ENCODE peak calls at places on chromosomes 5 and 9, in six cellular contexts. A is ovary, G is H9, V is heart left ventricle, T is sigmoid colon, Q is body of pancreas. J is an unnamed sample. For H3K27me3, the result is how much of the 10 kb centered on the place peaks cover.

GRCh38 chr9:117672397-117672796 is 31.8 kb upstream of the TLR4 start:
- DNase-seq in A (no peak), G (no peak), V (no peak), T (no peak), Q (no peak), J (no peak)

GRCh38 chr5:160667160-160667559 is 184.9 kb downstream of the ATP10B start:
- DNase-seq in A (no peak), G (no peak), V (no peak), T (no peak), Q (no peak), J (no peak)

GRCh38 chr5:95727764-95728191 is 3.4 kb upstream of the RHOBTB3 start:
- DNase-seq in A (no peak), G (no peak), V (no peak), T (no peak), Q (peak), J (no peak)

GRCh38 chr5:66443462-66444130 is 152.6 kb upstream of the MAST4 start:
- DNase-seq in A (no peak), G (no peak), V (no peak), T (no peak), Q (no peak), J (no peak)

GRCh38 chr9:98536542-98537173 is 172.1 kb downstream of the GABBR2 start:
- DNase-seq in A (no peak), G (peak), V (no peak), T (no peak), Q (no peak), J (no peak)

GRCh38 chr5:12017037-12017436 is 112.8 kb upstream of the CTNND2 start:
- DNase-seq in A (no peak), G (no peak), V (no peak), T (no peak), Q (no peak), J (no peak)

GRCh38 chr5:153476767-153477166 is 13.7 kb upstream of the GRIA1 start:
- DNase-seq in A (no peak), G (no peak), V (no peak), T (no peak), Q (no peak), J (no peak)

GRCh38 chr9:83199240-83199639 is 136.3 kb upstream of the RASEF start:
- DNase-seq in A (peak), G (peak), V (no peak), T (no peak), Q (peak), J (no peak)

GRCh38 chr5:111779260-111780254 is 22.6 kb upstream of the NREP start:
- DNase-seq in A (no peak), G (no peak), V (no peak), T (no peak), Q (no peak), J (no peak)

GRCh38 chr5:54658014-54658413 is 140.5 kb downstream of the SNX18 start:
- DNase-seq in A (no peak), G (no peak), V (no peak), T (no peak), Q (no peak), J (no peak)

GRCh38 chr9:36398745-36399144 is 1.3 kb downstream of the RNF38 start:
- DNase-seq in A (no peak), G (no peak), V (no peak), T (no peak), Q (no peak), J (no peak)

GRCh38 chr9:1052119-1052907 is 2.2 kb downstream of the DMRT2 start:
- DNase-seq in A (no peak), G (no peak), V (no peak), T (no peak), Q (no peak), J (no peak)
- H3K27me3 ChIP-seq in A (under half), G (half or more), V (half or more), T (half or more), Q (half or more), J (under half)

GRCh38 chr5:145062280-145062679 is 772.9 kb downstream of the PRELID2 start:
- DNase-seq in A (no peak), G (no peak), V (no peak), T (no peak), Q (no peak), J (no peak)
- H3K27ac ChIP-seq in A (no peak), G (no peak), V (no peak), T (no peak), Q (no peak), J (no peak)

GRCh38 chr5:1190296-1190695 is 11.1 kb upstream of the SLC6A19 start:
- DNase-seq in A (no peak), G (no peak), V (peak), T (no peak), Q (no peak), J (no peak)
- H3K27me3 ChIP-seq in A (under half), G (under half), V (under half), T (under half), Q (under half), J (under half)

GRCh38 chr9:124492818-124493217 is 14.4 kb downstream of the NR5A1 start:
- DNase-seq in A (no peak), G (no peak), V (no peak), T (no peak), Q (no peak), J (no peak)

GRCh38 chr9:124495105-124496074 is 11.8 kb downstream of the NR5A1 start:
- DNase-seq in A (no peak), G (no peak), V (peak), T (no peak), Q (no peak), J (no peak)

GRCh38 chr9:124493218-124493617 is 14.0 kb downstream of the NR5A1 start:
- DNase-seq in A (no peak), G (no peak), V (no peak), T (no peak), Q (no peak), J (no peak)

GRCh38 chr9:124496075-124496893 is 10.9 kb downstream of the NR5A1 start:
- DNase-seq in A (no peak), G (no peak), V (peak), T (no peak), Q (no peak), J (no peak)

DNA sequence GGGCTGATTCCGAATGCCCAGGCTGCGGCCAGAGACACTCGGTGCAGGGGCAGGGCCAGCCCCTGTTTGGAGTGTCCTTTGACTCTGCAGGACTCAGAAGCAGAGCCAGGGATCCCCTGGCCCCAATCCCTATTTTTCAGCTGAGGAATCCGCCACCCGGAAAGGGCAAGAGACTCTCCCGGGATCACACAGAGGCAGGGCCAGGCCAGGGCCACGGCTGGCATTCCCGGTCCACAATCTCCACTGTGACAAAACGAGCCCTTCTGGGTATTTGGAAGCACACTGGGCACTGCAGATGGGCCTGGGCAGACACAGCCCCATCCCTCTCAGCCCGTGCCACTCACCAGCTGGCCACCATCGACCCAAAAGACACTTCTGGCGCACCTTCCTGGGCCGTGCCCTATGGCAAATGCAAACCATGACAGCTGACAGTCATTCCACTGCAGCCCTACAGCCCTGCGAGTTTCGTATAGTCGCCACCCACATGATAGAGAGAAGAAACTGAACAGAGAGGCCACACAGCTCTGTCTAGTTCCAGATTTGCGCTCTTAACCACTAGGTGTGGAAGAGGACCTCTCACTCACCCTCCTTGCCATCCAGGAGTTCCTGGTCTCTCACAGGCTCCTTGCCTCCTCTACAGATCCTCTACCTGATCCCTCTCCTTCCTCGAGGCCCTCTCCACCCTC is 13.3 kb downstream of the NR5A1 start:
- DNase-seq in A (no peak), G (no peak), V (no peak), T (no peak), Q (no peak), J (no peak)
- H3K27ac ChIP-seq in A (no peak), G (no peak), V (no peak), T (no peak), Q (no peak), J (no peak)

GRCh38 chr9:128143409-128144238 is 5.6 kb upstream of the LCN2 start:
- DNase-seq in A (no peak), G (no peak), V (peak), T (no peak), Q (no peak), J (no peak)
- H3K27me3 ChIP-seq in A (under half), G (under half), V (under half), T (under half), Q (under half), J (under half)

DNA sequence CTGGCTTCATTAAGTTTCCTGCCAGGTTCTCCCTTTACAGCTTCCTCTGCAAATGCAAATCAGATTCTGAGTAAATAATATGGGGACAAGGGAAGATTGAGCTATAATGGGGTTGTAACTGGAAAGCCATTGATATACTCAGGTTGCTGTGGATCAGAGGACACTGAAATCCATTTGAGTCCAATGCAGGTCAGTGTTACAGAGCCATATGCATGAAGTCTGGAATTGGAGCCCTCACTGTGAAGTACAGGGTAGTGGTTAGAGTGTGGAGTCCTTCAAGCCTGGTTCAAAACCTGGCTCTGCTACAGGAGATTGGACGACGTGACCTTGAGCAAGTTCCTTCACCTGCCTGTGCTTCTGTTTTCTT is 48.7 kb downstream of the TIMD4 start:
- DNase-seq in A (no peak), G (no peak), V (no peak), T (no peak), Q (no peak), J (no peak)
- H3K27ac ChIP-seq in A (no peak), G (peak), V (no peak), T (no peak), Q (no peak), J (no peak)

GRCh38 chr5:146815423-146815822 is 63.1 kb downstream of the PPP2R2B start:
- DNase-seq in A (no peak), G (no peak), V (no peak), T (no peak), Q (no peak), J (no peak)
- H3K27me3 ChIP-seq in A (under half), G (under half), V (under half), T (under half), Q (under half), J (under half)

J was measured in CD8-positive, alpha-beta memory T cell.